ENCODE peak calls at places on chromosomes 4 and X, in seven cellular contexts. J is stomach, A is fibroblast of lung, F is WERI-Rb-1, W is GM23248, G is right cardiac atrium, V is cardiac muscle cell. C is an unnamed sample.
A peak's percentile ranks its signal among the peaks of the same experiment; 100 is the strongest.

GRCh38 chr4:81632581-81633247 is 161.0 kb upstream of the RASGEF1B start:
- DNase-seq in F (no peak), G (no peak), J (no peak), W (peak; percentile 60), A (no peak), V (peak; percentile 46), C (no peak)

GRCh38 chr4:26235500-26235899 is 85.3 kb upstream of the RBPJ start:
- DNase-seq in W (peak; percentile 84), G (peak; percentile 83), A (peak; percentile 99), V (peak; percentile 72), J (peak; percentile 33), F (peak; percentile 58), C (no peak)

GRCh38 chr4:1635452-1635851 is 48.7 kb downstream of the FAM53A start:
- DNase-seq in V (no peak), G (peak; percentile 3), A (no peak), W (no peak), J (no peak), F (no peak), C (no peak)

GRCh38 chr4:76624271-76624681 is 189.2 kb downstream of the SHROOM3 start:
- DNase-seq in J (no peak), A (peak; percentile 91), W (peak; percentile 96), G (no peak), F (no peak), V (peak; percentile 92), C (no peak)

GRCh38 chrX:41116948-41117347 is 31.7 kb downstream of the USP9X start:
- DNase-seq in G (no peak), V (no peak), A (no peak), W (no peak), J (no peak), F (no peak), C (no peak)

GRCh38 chr4:53786632-53787031 is 195.3 kb upstream of the LNX1 start:
- DNase-seq in V (peak; percentile 72), W (no peak), G (no peak), F (no peak), A (peak; percentile 78), J (no peak), C (no peak)

GRCh38 chrX:130321550-130321949 is 18.2 kb upstream of the SLC25A14 start:
- DNase-seq in V (no peak), F (no peak), W (no peak), A (no peak), J (no peak), G (no peak), C (no peak)

GRCh38 chr4:21517460-21517859 is 431.1 kb downstream of the KCNIP4 start:
- DNase-seq in F (no peak), J (no peak), W (no peak), A (no peak), V (no peak), G (no peak), C (no peak)

GRCh38 chrX:31366076-31366475 is 294.2 kb upstream of the FTHL17 start:
- DNase-seq in F (no peak), V (no peak), W (no peak), G (no peak), J (no peak), A (no peak), C (no peak)

GRCh38 chr4:102543030-102543505 is 41.9 kb downstream of the NFKB1 start:
- DNase-seq in A (no peak), F (no peak), W (no peak), G (no peak), V (no peak), J (no peak), C (no peak)

GRCh38 chr4:29310252-29310651 is 1409.9 kb upstream of the PCDH7 start:
- DNase-seq in W (no peak), G (no peak), F (no peak), J (no peak), A (no peak), V (no peak), C (no peak)

GRCh38 chr4:27764526-27764837 is 903.8 kb downstream of the STIM2 start:
- DNase-seq in W (no peak), V (no peak), F (no peak), G (no peak), A (peak; percentile 2), J (no peak), C (no peak)

GRCh38 chrX:12570859-12571501 is 220.2 kb upstream of the PRPS2 start:
- DNase-seq in V (no peak), G (no peak), W (no peak), A (no peak), J (no peak), F (no peak), C (no peak)

GRCh38 chrX:18833071-18833731 is 125.8 kb downstream of the PPEF1 start:
- DNase-seq in F (no peak), A (peak; percentile 78), V (peak; percentile 36), W (peak; percentile 62), J (no peak), G (peak; percentile 73), C (peak; percentile 37)

GRCh38 chrX:153455571-153455970 is 9.7 kb upstream of the TREX2 start:
- DNase-seq in F (no peak), A (no peak), V (no peak), W (no peak), J (no peak), G (peak; percentile 39), C (peak; percentile 33)

GRCh38 chr4:37977471-37978452 is 17.6 kb downstream of the PTTG2 start:
- DNase-seq in V (peak; percentile 75), W (peak; percentile 84), F (peak; percentile 85), A (peak; percentile 72), J (peak; percentile 74), G (peak; percentile 94), C (peak; percentile 64)

GRCh38 chrX:98068210-98068609 is 1184.5 kb downstream of the RPA4 start:
- DNase-seq in A (peak; percentile 0), V (no peak), J (no peak), W (no peak), G (no peak), F (no peak), C (no peak)

DNA sequence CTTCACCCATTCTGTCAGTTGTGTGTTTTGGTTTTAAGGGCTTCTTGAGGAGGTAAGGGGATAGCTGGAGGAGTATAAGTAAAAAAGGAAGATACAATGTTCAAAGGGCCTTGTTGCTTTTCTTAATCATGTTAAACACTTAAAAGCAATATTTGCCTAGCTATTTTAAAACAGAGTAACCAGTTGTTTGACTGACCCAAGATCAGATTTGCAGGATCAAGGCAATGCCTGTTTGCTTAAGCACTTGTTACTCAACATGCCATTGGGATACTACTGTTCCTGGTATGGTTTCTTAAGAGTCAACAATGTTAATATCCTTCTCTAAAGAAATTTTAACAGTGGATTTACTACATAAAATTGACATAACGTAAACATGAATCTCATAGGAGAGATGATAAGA is 2.6 kb downstream of the DCLK2 start:
- DNase-seq in J (no peak), V (no peak), G (no peak), F (no peak), W (no peak), A (no peak), C (no peak)
- H3K4me3 ChIP-seq in J (no peak overlapping the region), V (no peak overlapping the region), G (no peak overlapping the region), F (no peak overlapping the region), W (peak overlapping the region; percentile 84), A (peak overlapping the region; percentile 78), C (no peak overlapping the region)

GRCh38 chr4:186717556-186717955 is 6.1 kb downstream of the FAT1 start:
- DNase-seq in A (no peak), W (no peak), V (no peak), J (no peak), F (no peak), G (no peak), C (no peak)
- H3K9me3 ChIP-seq in A (no peaks in the 10 kb centered on the region), W (peaks cover 8% of the 10 kb centered on the region), V (no peaks in the 10 kb centered on the region), J (no peaks in the 10 kb centered on the region), F (peaks cover 23% of the 10 kb centered on the region), G (no peaks in the 10 kb centered on the region), C (no peaks in the 10 kb centered on the region)

GRCh38 chr4:167232805-167233522 is 1.3 kb downstream of the SPOCK3 start:
- DNase-seq in A (no peak), W (no peak), F (no peak), V (no peak), G (no peak), J (no peak), C (peak; percentile 16)

GRCh38 chr4:167238226-167238625 is 3.9 kb upstream of the SPOCK3 start:
- DNase-seq in V (no peak), A (no peak), J (no peak), W (no peak), F (no peak), G (no peak), C (no peak)

GRCh38 chr4:167230744-167231143 is 3.5 kb downstream of the SPOCK3 start:
- DNase-seq in A (no peak), W (no peak), G (no peak), V (no peak), J (no peak), F (no peak), C (no peak)

GRCh38 chr4:167234388-167234881 is at the start of gene SPOCK3:
- DNase-seq in J (peak; percentile 44), W (peak; percentile 40), G (peak; percentile 53), V (peak; percentile 52), A (peak; percentile 31), F (peak; percentile 78), C (peak; percentile 83)

GRCh38 chr4:167233523-167234387 is 539 bp downstream of the SPOCK3 start:
- DNase-seq in W (peak; percentile 7), V (peak; percentile 8), G (no peak), J (no peak), F (peak; percentile 54), A (peak; percentile 3), C (peak; percentile 61)
- H3K4me3 ChIP-seq in W (peak overlapping the region; percentile 48), V (peak overlapping the region; percentile 80), G (peak overlapping the region; percentile 41), J (peak overlapping the region; percentile 41), F (peak overlapping the region; percentile 81), A (peak overlapping the region; percentile 43), C (peak overlapping the region; percentile 91)

DNA sequence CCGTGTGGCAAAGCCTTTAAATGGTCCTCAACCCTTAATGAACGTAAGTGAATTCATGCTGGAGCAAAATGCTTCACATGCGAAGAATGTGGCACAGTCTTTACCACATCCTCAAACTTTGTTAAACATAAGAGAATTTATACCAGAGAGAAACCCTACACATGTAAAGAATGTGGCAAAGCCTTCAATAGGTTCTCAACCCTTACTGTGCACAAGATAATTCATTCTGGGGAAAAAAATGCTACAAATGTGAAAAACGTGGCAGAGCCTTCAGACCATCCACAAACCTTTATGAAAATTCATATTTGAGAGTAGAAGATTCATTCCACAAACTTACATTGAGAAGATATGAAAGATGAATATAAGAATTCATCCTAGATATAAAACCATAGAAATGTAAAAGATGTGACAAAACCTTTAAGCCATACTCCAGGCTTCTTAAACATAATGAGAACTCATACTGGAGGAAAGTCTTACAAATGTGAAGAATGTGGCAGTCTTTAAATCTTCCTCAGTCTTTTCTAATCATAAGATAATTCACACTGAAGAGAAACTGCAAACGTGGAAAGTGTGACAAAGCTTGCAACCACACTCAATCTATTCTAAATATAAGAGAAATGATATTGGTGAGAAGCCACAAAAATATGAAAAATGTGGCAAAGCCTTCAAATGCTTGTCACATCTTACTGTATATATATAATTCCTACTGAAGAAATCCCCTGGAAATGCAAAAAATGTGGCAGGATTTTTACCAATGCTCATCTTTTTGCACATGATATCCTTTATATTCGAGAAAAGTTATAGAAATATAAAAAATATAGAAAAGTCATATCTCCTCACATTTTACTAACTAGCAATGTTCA is 36.9 kb downstream of the ZNF141 start:
- DNase-seq in J (no peak), W (no peak), G (no peak), V (no peak), F (no peak), A (peak; percentile 2), C (no peak)
- H3K9me3 ChIP-seq in J (peaks cover 60% of the 10 kb centered on the region), W (peaks cover 39% of the 10 kb centered on the region), G (peaks cover 17% of the 10 kb centered on the region), V (peaks cover 25% of the 10 kb centered on the region), F (peaks cover 61% of the 10 kb centered on the region), A (peaks cover 5% of the 10 kb centered on the region), C (peaks cover 15% of the 10 kb centered on the region)